ENCODE peak calls at places on chromosome 1, in six cellular contexts. T is stimulated activated CD8-positive, alpha-beta memory T cell treated with anti-CD3 and anti-CD28 coated beads, Interleukin-7, amount 100 ng/mL, for 4 hours; B is activated CD4-positive, alpha-beta T cell treated with anti-CD3 and anti-CD28 coated beads for 4 hours; A is NCI-H2081; I is A172; N is ecto neural progenitor cell. D is an unnamed sample.

GRCh38 chr1:37731312-37732019 is 33.5 kb downstream of the EPHA10 start:
- DNase-seq in T (no peak), B (no peak), A (no peak), I (no peak), N (no peak), D (no peak)

GRCh38 chr1:39574646-39575045 is 1.9 kb downstream of the PABPC4 start:
- DNase-seq in T (no peak), B (no peak), A (peak), I (no peak), N (no peak), D (peak)

GRCh38 chr1:220787069-220787614 is 429 bp downstream of the MTARC1 start:
- DNase-seq in T (no peak), B (no peak), A (peak), I (no peak), N (no peak), D (no peak)

GRCh38 chr1:244214009-244214967 is 163.2 kb downstream of the ZBTB18 start:
- DNase-seq in T (no peak), B (no peak), A (no peak), I (peak), N (no peak), D (peak)

GRCh38 chr1:86429830-86430229 is 5.9 kb downstream of the CLCA2 start:
- DNase-seq in T (no peak), B (no peak), A (no peak), I (peak), N (no peak), D (peak)

GRCh38 chr1:205943245-205943644 is at the start of gene SLC26A9:
- DNase-seq in T (no peak), B (no peak), A (no peak), I (no peak), N (no peak), D (no peak)

GRCh38 chr1:165637427-165637826 is 6.4 kb downstream of the MGST3 start:
- DNase-seq in T (no peak), B (no peak), A (no peak), I (no peak), N (no peak), D (no peak)

GRCh38 chr1:94873520-94874351 is 53.2 kb downstream of the CNN3 start:
- DNase-seq in T (no peak), B (no peak), A (peak), I (no peak), N (no peak), D (no peak)